ENCODE peak calls at places on chromosomes 6 and 20, in four cellular contexts. U is lower lobe of right lung, S is RWPE2, P is hepatocyte. L is an unnamed sample.
A peak's percentile ranks its signal among the peaks of the same experiment; 100 is the strongest.

GRCh38 chr6:10555625-10556309 is 34.6 kb downstream of the GCNT2 start:
- DNase-seq in P (peak; percentile 50), S (peak; percentile 70), U (peak; percentile 65), L (no peak)

GRCh38 chr6:149592983-149593382 is 26.8 kb downstream of the GINM1 start:
- DNase-seq in U (no peak), S (no peak), P (no peak), L (no peak)

GRCh38 chr6:69018911-69019310 is 383.8 kb downstream of the ADGRB3 start:
- DNase-seq in S (no peak), U (no peak), P (no peak), L (no peak)

GRCh38 chr6:26312501-26313390 is 52.3 kb upstream of the BTN3A2 start:
- DNase-seq in U (peak; percentile 72), S (peak; percentile 77), P (peak; percentile 90), L (peak; percentile 91)

GRCh38 chr6:130587778-130588520 is 222.1 kb downstream of the TMEM200A start:
- DNase-seq in S (no peak), U (no peak), P (no peak), L (no peak)

GRCh38 chr6:147161974-147162495 is 42.2 kb upstream of the STXBP5 start:
- DNase-seq in U (no peak), P (peak; percentile 23), S (peak; percentile 61), L (no peak)

GRCh38 chr6:138382498-138383265 is 5.0 kb downstream of the SMIM28 start:
- DNase-seq in S (no peak), U (no peak), P (no peak), L (no peak)

GRCh38 chr20:58237318-58238182 is 9.1 kb upstream of the ANKRD60 start:
- DNase-seq in U (no peak), S (no peak), P (no peak), L (no peak)

GRCh38 chr6:169905041-169905807 is 153.8 kb downstream of the ERMARD start:
- DNase-seq in U (no peak), S (no peak), P (peak; percentile 41), L (peak; percentile 6)

GRCh38 chr20:6490849-6491248 is 276.6 kb upstream of the BMP2 start:
- DNase-seq in U (no peak), P (peak; percentile 67), S (no peak), L (no peak)

GRCh38 chr20:53672484-53673129 is 79.0 kb upstream of the ZNF217 start:
- DNase-seq in S (peak; percentile 12), U (no peak), P (no peak), L (no peak)

GRCh38 chr6:118216751-118217150 is 309.7 kb downstream of the SLC35F1 start:
- DNase-seq in P (no peak), U (no peak), S (no peak), L (no peak)

GRCh38 chr20:63529180-63529860 is 7.9 kb downstream of the PTK6 start:
- DNase-seq in P (no peak), S (peak; percentile 88), U (no peak), L (no peak)

GRCh38 chr6:1415416-1416063 is 26.2 kb downstream of the FOXF2 start:
- DNase-seq in P (no peak), S (peak; percentile 8), U (no peak), L (no peak)

GRCh38 chr20:59825944-59826759 is 107.3 kb downstream of the SYCP2 start:
- DNase-seq in P (peak; percentile 72), U (peak; percentile 78), S (peak; percentile 100), L (peak; percentile 93)

GRCh38 chr6:144482142-144482541 is 197.0 kb downstream of the UTRN start:
- DNase-seq in S (no peak), P (peak; percentile 85), U (peak; percentile 73), L (peak; percentile 66)

GRCh38 chr20:58458342-58459057 is 56.7 kb downstream of the APCDD1L start:
- DNase-seq in S (peak; percentile 81), P (no peak), U (no peak), L (no peak)

GRCh38 chr20:45098096-45098773 is 2.7 kb downstream of the KCNS1 start:
- DNase-seq in U (no peak), P (peak; percentile 47), S (no peak), L (no peak)

GRCh38 chr6:154143753-154144152 is 104.7 kb downstream of the OPRM1 start:
- DNase-seq in S (no peak), P (no peak), U (no peak), L (no peak)

GRCh38 chr20:22430154-22430745 is 154.1 kb downstream of the FOXA2 start:
- DNase-seq in P (peak; percentile 32), S (no peak), U (no peak), L (no peak)

GRCh38 chr20:25054995-25055629 is 2.8 kb downstream of the ACSS1 start:
- DNase-seq in P (no peak), U (no peak), S (peak; percentile 15), L (no peak)

GRCh38 chr6:129215916-129216525 is 333.1 kb downstream of the LAMA2 start:
- DNase-seq in P (no peak), U (no peak), S (no peak), L (no peak)

GRCh38 chr20:47292581-47292980 is 63.9 kb downstream of the ZMYND8 start:
- DNase-seq in P (no peak), U (no peak), S (no peak), L (no peak)

GRCh38 chr6:14732845-14733757 is 512.8 kb upstream of the JARID2 start:
- DNase-seq in S (peak; percentile 82), U (no peak), P (no peak), L (no peak)

GRCh38 chr6:136548582-136549330 is 1.5 kb downstream of the MAP7 start:
- DNase-seq in P (no peak), S (no peak), U (no peak), L (no peak)

GRCh38 chr20:62741701-62742491 is 33.3 kb downstream of the NTSR1 start:
- DNase-seq in U (peak; percentile 18), P (no peak), S (peak; percentile 80), L (no peak)

GRCh38 chr20:49285813-49286494 is 8.1 kb upstream of the ZNFX1 start:
- DNase-seq in P (no peak), U (no peak), S (no peak), L (no peak)

GRCh38 chr6:134826889-134827737 is 122.8 kb downstream of the ALDH8A1 start:
- DNase-seq in U (no peak), P (no peak), S (peak; percentile 66), L (no peak)

GRCh38 chr20:50297498-50298348 is 107.1 kb downstream of the CEBPB start:
- DNase-seq in S (no peak), U (no peak), P (no peak), L (no peak)

GRCh38 chr20:50295345-50295744 is 104.7 kb downstream of the CEBPB start:
- DNase-seq in U (no peak), P (no peak), S (no peak), L (no peak)

GRCh38 chr20:50295762-50296449 is 105.3 kb downstream of the CEBPB start:
- DNase-seq in S (no peak), U (no peak), P (no peak), L (peak; percentile 52)

GRCh38 chr20:50298554-50299324 is 108.1 kb downstream of the CEBPB start:
- DNase-seq in P (no peak), U (peak; percentile 26), S (no peak), L (no peak)

DNA sequence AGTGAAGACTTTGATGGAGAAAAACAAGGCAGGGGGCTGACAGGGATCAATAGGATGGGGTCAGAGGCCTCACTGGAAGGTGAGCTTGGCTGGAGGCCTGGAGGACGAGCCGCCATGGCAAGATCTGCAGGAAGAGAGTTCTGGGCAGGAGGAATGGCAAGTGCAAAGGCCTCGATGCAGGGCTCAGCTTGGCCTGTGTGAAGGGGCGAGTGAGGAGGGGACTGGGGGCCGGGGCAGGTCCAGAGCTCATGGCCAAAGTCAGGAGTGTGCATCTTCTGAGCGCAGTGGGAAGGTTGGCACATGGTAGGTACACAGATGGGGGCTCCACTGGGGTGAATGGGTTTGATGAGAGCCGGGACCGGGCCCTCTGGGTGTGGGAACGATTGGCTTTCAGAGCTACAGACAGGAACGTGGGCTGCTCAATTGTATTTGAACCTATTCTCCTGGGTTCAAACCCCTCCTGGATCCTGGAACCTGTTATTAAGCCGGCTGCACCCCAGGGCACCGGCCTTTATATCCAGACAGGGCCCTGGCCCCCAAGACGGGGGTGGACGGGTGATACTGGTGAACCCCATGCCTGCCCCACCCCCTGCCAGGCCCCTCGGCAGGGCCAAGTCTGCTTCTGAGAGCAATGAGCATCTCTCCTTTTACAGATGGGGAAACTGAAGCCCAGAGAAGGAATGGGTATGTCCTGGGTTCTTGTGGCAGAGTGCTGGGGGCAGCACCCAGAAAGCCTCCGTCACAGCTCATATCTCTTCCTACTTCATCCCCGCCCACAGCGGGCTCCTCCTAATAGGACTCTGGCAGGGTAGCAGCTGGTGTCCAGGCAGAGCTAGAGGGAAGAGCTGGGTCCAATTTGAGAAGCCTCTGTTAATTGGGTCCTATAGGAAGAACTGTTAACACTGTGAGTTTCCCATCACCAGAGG is 106.1 kb downstream of the CEBPB start:
- DNase-seq in S (peak; percentile 80), P (no peak), U (no peak), L (no peak)
- TF ChIP-seq CTCF in S (no peak), P (no peak), U (no peak), L (no peak)

GRCh38 chr20:35742741-35743523 is 872 bp upstream of the RBM39 start:
- DNase-seq in U (no peak), S (no peak), P (peak; percentile 31), L (no peak)
- TF ChIP-seq CTCF in U (no peak), S (peak; percentile 20), P (no peak), L (no peak)

DNA sequence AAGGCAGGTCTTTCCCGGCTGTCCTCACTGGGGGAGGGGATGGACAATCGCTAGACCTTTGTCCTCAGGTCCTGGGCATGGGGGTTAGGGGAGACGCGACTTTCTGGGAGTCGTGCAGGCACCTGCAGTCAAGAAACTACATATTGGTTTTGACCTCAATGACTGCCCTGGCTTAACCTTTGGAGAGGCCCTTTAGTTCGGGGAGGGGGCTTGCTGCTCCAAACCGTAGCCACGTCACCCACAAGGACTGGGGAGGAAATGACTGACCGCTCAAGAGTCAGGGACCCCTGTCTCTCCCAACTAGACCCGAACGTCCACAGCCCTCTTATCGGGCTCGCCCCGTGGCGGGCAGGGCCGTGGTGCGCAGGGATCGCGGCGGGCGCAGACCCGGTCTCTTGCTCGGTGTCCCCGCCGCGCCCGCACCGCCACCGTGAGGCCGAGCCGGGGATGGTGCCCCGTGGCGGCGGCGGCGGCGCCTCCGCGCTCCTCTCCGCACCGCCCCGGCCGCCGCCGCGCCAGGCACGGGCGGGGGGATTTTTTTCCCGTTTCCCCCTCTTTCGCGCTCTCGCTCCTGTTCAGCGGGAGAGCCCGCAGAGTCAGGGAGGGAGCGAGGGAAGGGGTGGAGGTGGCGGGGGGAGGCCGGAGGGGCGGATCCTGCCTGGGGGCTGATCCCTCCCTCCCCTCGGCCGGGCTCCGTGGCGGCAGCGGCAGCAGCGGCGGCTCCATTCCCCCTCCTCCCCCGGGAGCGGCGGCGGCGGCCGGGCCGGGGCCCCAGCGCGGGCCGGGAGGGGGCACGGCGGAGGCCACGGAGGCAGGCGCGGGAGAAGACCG is at the start of gene BRPF3:
- DNase-seq in P (peak; percentile 91), U (peak; percentile 89), S (no peak), L (peak; percentile 90)
- TF ChIP-seq CTCF in P (peak; percentile 47), U (peak; percentile 61), S (peak; percentile 86), L (peak; percentile 65)

DNA sequence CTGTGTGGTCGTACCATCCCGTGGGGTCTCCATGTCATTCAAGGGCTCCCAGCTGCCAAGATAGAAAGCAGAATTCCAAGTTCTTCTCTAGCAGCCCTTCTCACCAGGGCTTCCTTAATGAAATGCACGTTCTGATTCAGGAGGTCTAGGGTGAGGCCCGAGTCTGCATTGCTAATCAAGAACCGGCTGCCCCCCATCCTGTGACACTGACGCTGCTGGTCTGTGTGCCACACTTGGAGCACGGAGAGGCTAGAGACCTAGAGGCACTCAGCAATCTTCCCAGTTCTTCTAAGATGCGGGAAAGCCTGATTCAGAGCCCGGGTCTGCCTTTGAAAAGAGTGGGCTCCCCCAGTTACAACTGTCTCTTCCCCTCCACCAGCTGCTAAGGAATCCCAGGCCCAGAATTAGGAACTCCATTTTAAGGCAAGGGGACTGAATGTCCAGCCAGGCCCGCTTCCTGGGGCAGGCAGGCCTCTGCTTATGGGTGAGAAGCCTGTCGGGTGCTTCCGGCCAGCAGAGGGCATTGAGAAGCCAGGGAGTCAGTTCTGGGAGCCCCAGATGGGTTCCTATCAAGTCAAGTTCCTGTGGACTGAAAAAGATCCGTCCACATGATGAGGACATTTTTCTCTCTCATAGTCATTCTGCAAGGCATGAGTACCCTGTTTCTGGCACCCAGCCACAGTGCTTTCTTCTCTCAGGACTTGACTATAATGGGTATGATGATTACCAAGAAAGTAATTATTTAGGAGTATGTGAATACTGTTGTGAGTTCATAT is 69.8 kb upstream of the RIN2 start:
- DNase-seq in S (peak; percentile 85), U (peak; percentile 78), P (peak; percentile 83), L (peak; percentile 49)
- TF ChIP-seq CTCF in S (peak; percentile 95), U (peak; percentile 69), P (peak; percentile 63), L (no peak)